ENCODE peak calls at places on chromosomes 12 and 14, in nine cellular contexts. One of them, this sample, is unnamed.

GRCh38 chr14:101177301-101178055 is 274.0 kb upstream of the RTL1 start:
- DNase-seq in activated T-helper 1 cell treated with Interleukin-2 at 50 U/mL for 16 hours: no peak
- DNase-seq in ELF-1: no peak
- DNase-seq in amniotic stem cell: no peak
- DNase-seq in AG08395: no peak
- DNase-seq in left ventricle myocardium inferior: no peak
- DNase-seq in left cardiac atrium: no peak
- DNase-seq in NCI-H2029 treated with DMSO at 0.1 percent for 48 hours: no peak
- DNase-seq in Kasumi-1: no peak
- DNase-seq in this sample: no peak

GRCh38 chr12:88266851-88267360 is 124.8 kb downstream of the TMTC3 start:
- DNase-seq in activated T-helper 1 cell treated with Interleukin-2 at 50 U/mL for 16 hours: no peak
- DNase-seq in ELF-1: no peak
- DNase-seq in amniotic stem cell: no peak
- DNase-seq in AG08395: peak; percentile 14
- DNase-seq in left ventricle myocardium inferior: no peak
- DNase-seq in left cardiac atrium: no peak
- DNase-seq in NCI-H2029 treated with DMSO at 0.1 percent for 48 hours: no peak
- DNase-seq in Kasumi-1: no peak
- DNase-seq in this sample: no peak

GRCh38 chr14:75634848-75635247 is 25.8 kb downstream of the ERG28 start:
- DNase-seq in activated T-helper 1 cell treated with Interleukin-2 at 50 U/mL for 16 hours: no peak
- DNase-seq in ELF-1: peak; percentile 22
- DNase-seq in amniotic stem cell: no peak
- DNase-seq in AG08395: no peak
- DNase-seq in left ventricle myocardium inferior: no peak
- DNase-seq in left cardiac atrium: no peak
- DNase-seq in NCI-H2029 treated with DMSO at 0.1 percent for 48 hours: no peak
- DNase-seq in Kasumi-1: no peak
- DNase-seq in this sample: no peak

GRCh38 chr14:96060161-96060933 is 21.2 kb downstream of the C14orf132 start:
- DNase-seq in activated T-helper 1 cell treated with Interleukin-2 at 50 U/mL for 16 hours: no peak
- DNase-seq in ELF-1: no peak
- DNase-seq in amniotic stem cell: no peak
- DNase-seq in AG08395: no peak
- DNase-seq in left ventricle myocardium inferior: no peak
- DNase-seq in left cardiac atrium: no peak
- DNase-seq in NCI-H2029 treated with DMSO at 0.1 percent for 48 hours: no peak
- DNase-seq in Kasumi-1: no peak
- DNase-seq in this sample: no peak

GRCh38 chr12:65631621-65632111 is 192.6 kb upstream of the HMGA2 start:
- DNase-seq in activated T-helper 1 cell treated with Interleukin-2 at 50 U/mL for 16 hours: no peak
- DNase-seq in ELF-1: no peak
- DNase-seq in amniotic stem cell: peak; percentile 99
- DNase-seq in AG08395: peak; percentile 92
- DNase-seq in left ventricle myocardium inferior: no peak
- DNase-seq in left cardiac atrium: peak; percentile 21
- DNase-seq in NCI-H2029 treated with DMSO at 0.1 percent for 48 hours: no peak
- DNase-seq in Kasumi-1: no peak
- DNase-seq in this sample: peak; percentile 100

GRCh38 chr14:73713206-73713803 is 879 bp downstream of the PNMA1 start:
- DNase-seq in activated T-helper 1 cell treated with Interleukin-2 at 50 U/mL for 16 hours: no peak
- DNase-seq in ELF-1: no peak
- DNase-seq in amniotic stem cell: no peak
- DNase-seq in AG08395: no peak
- DNase-seq in left ventricle myocardium inferior: no peak
- DNase-seq in left cardiac atrium: no peak
- DNase-seq in NCI-H2029 treated with DMSO at 0.1 percent for 48 hours: no peak
- DNase-seq in Kasumi-1: peak; percentile 44
- DNase-seq in this sample: no peak

GRCh38 chr12:47107926-47108325 is 28.2 kb upstream of the AMIGO2 start:
- DNase-seq in activated T-helper 1 cell treated with Interleukin-2 at 50 U/mL for 16 hours: no peak
- DNase-seq in ELF-1: no peak
- DNase-seq in amniotic stem cell: no peak
- DNase-seq in AG08395: no peak
- DNase-seq in left ventricle myocardium inferior: no peak
- DNase-seq in left cardiac atrium: no peak
- DNase-seq in NCI-H2029 treated with DMSO at 0.1 percent for 48 hours: no peak
- DNase-seq in Kasumi-1: no peak
- DNase-seq in this sample: no peak

GRCh38 chr12:44930972-44931600 is 55.0 kb upstream of the NELL2 start:
- DNase-seq in activated T-helper 1 cell treated with Interleukin-2 at 50 U/mL for 16 hours: no peak
- DNase-seq in ELF-1: no peak
- DNase-seq in amniotic stem cell: peak; percentile 78
- DNase-seq in AG08395: peak; percentile 40
- DNase-seq in left ventricle myocardium inferior: no peak
- DNase-seq in left cardiac atrium: no peak
- DNase-seq in NCI-H2029 treated with DMSO at 0.1 percent for 48 hours: peak; percentile 34
- DNase-seq in Kasumi-1: peak; percentile 85
- DNase-seq in this sample: peak; percentile 41

GRCh38 chr12:6534914-6535696 is 788 bp downstream of the GAPDH start:
- DNase-seq in activated T-helper 1 cell treated with Interleukin-2 at 50 U/mL for 16 hours: peak; percentile 65
- DNase-seq in ELF-1: peak; percentile 82
- DNase-seq in amniotic stem cell: peak; percentile 30
- DNase-seq in AG08395: peak; percentile 61
- DNase-seq in left ventricle myocardium inferior: peak; percentile 74
- DNase-seq in left cardiac atrium: peak; percentile 88
- DNase-seq in NCI-H2029 treated with DMSO at 0.1 percent for 48 hours: peak; percentile 50
- DNase-seq in Kasumi-1: peak; percentile 15
- DNase-seq in this sample: peak; percentile 66

GRCh38 chr12:100185361-100185894 is 15.2 kb upstream of the ACTR6 start:
- DNase-seq in activated T-helper 1 cell treated with Interleukin-2 at 50 U/mL for 16 hours: no peak
- DNase-seq in ELF-1: no peak
- DNase-seq in amniotic stem cell: no peak
- DNase-seq in AG08395: peak; percentile 17
- DNase-seq in left ventricle myocardium inferior: no peak
- DNase-seq in left cardiac atrium: no peak
- DNase-seq in NCI-H2029 treated with DMSO at 0.1 percent for 48 hours: no peak
- DNase-seq in Kasumi-1: no peak
- DNase-seq in this sample: no peak

GRCh38 chr14:100844846-100845245 is 18.9 kb downstream of the MEG3 start:
- DNase-seq in activated T-helper 1 cell treated with Interleukin-2 at 50 U/mL for 16 hours: no peak
- DNase-seq in ELF-1: no peak
- DNase-seq in amniotic stem cell: no peak
- DNase-seq in AG08395: no peak
- DNase-seq in left ventricle myocardium inferior: no peak
- DNase-seq in left cardiac atrium: peak; percentile 4
- DNase-seq in NCI-H2029 treated with DMSO at 0.1 percent for 48 hours: no peak
- DNase-seq in Kasumi-1: no peak
- DNase-seq in this sample: no peak

GRCh38 chr14:91400696-91401095 is 16.9 kb downstream of the CCDC88C start:
- DNase-seq in activated T-helper 1 cell treated with Interleukin-2 at 50 U/mL for 16 hours: no peak
- DNase-seq in ELF-1: no peak
- DNase-seq in amniotic stem cell: no peak
- DNase-seq in AG08395: no peak
- DNase-seq in left ventricle myocardium inferior: no peak
- DNase-seq in left cardiac atrium: no peak
- DNase-seq in NCI-H2029 treated with DMSO at 0.1 percent for 48 hours: no peak
- DNase-seq in Kasumi-1: no peak
- DNase-seq in this sample: no peak

GRCh38 chr12:31737345-31737744 is 8.5 kb upstream of the AMN1 start:
- DNase-seq in activated T-helper 1 cell treated with Interleukin-2 at 50 U/mL for 16 hours: no peak
- DNase-seq in ELF-1: no peak
- DNase-seq in amniotic stem cell: no peak
- DNase-seq in AG08395: no peak
- DNase-seq in left ventricle myocardium inferior: no peak
- DNase-seq in left cardiac atrium: no peak
- DNase-seq in NCI-H2029 treated with DMSO at 0.1 percent for 48 hours: no peak
- DNase-seq in Kasumi-1: no peak
- DNase-seq in this sample: no peak

GRCh38 chr14:88026890-88027289 is 22.0 kb downstream of the GPR65 start:
- DNase-seq in activated T-helper 1 cell treated with Interleukin-2 at 50 U/mL for 16 hours: no peak
- DNase-seq in ELF-1: no peak
- DNase-seq in amniotic stem cell: no peak
- DNase-seq in AG08395: no peak
- DNase-seq in left ventricle myocardium inferior: no peak
- DNase-seq in left cardiac atrium: no peak
- DNase-seq in NCI-H2029 treated with DMSO at 0.1 percent for 48 hours: no peak
- DNase-seq in Kasumi-1: no peak
- DNase-seq in this sample: no peak

GRCh38 chr12:117098071-117098360 is 1.2 kb downstream of the TESC start:
- DNase-seq in activated T-helper 1 cell treated with Interleukin-2 at 50 U/mL for 16 hours: no peak
- DNase-seq in ELF-1: no peak
- DNase-seq in amniotic stem cell: no peak
- DNase-seq in AG08395: no peak
- DNase-seq in left ventricle myocardium inferior: no peak
- DNase-seq in left cardiac atrium: no peak
- DNase-seq in NCI-H2029 treated with DMSO at 0.1 percent for 48 hours: no peak
- DNase-seq in Kasumi-1: no peak
- DNase-seq in this sample: no peak

GRCh38 chr12:92927436-92928116 is 1.5 kb downstream of the EEA1 start:
- DNase-seq in activated T-helper 1 cell treated with Interleukin-2 at 50 U/mL for 16 hours: no peak
- DNase-seq in ELF-1: no peak
- DNase-seq in amniotic stem cell: peak; percentile 37
- DNase-seq in AG08395: peak; percentile 58
- DNase-seq in left ventricle myocardium inferior: no peak
- DNase-seq in left cardiac atrium: no peak
- DNase-seq in NCI-H2029 treated with DMSO at 0.1 percent for 48 hours: no peak
- DNase-seq in Kasumi-1: peak; percentile 46
- DNase-seq in this sample: peak; percentile 38

GRCh38 chr12:58819345-58819744 is 101.0 kb downstream of the LRIG3 start:
- DNase-seq in activated T-helper 1 cell treated with Interleukin-2 at 50 U/mL for 16 hours: no peak
- DNase-seq in ELF-1: no peak
- DNase-seq in amniotic stem cell: no peak
- DNase-seq in AG08395: no peak
- DNase-seq in left ventricle myocardium inferior: peak; percentile 15
- DNase-seq in left cardiac atrium: no peak
- DNase-seq in NCI-H2029 treated with DMSO at 0.1 percent for 48 hours: no peak
- DNase-seq in Kasumi-1: no peak
- DNase-seq in this sample: no peak

GRCh38 chr12:62632521-62632920 is 165.9 kb downstream of the MON2 start:
- DNase-seq in activated T-helper 1 cell treated with Interleukin-2 at 50 U/mL for 16 hours: no peak
- DNase-seq in ELF-1: peak; percentile 71
- DNase-seq in amniotic stem cell: no peak
- DNase-seq in AG08395: peak; percentile 64
- DNase-seq in left ventricle myocardium inferior: peak; percentile 61
- DNase-seq in left cardiac atrium: peak; percentile 64
- DNase-seq in NCI-H2029 treated with DMSO at 0.1 percent for 48 hours: no peak
- DNase-seq in Kasumi-1: no peak
- DNase-seq in this sample: peak; percentile 47

GRCh38 chr12:32126720-32127119 is 20.1 kb downstream of the BICD1 start:
- DNase-seq in activated T-helper 1 cell treated with Interleukin-2 at 50 U/mL for 16 hours: no peak
- DNase-seq in ELF-1: no peak
- DNase-seq in amniotic stem cell: no peak
- DNase-seq in AG08395: peak; percentile 65
- DNase-seq in left ventricle myocardium inferior: no peak
- DNase-seq in left cardiac atrium: no peak
- DNase-seq in NCI-H2029 treated with DMSO at 0.1 percent for 48 hours: no peak
- DNase-seq in Kasumi-1: no peak
- DNase-seq in this sample: no peak

GRCh38 chr14:32525591-32525990 is 196.5 kb downstream of the AKAP6 start:
- DNase-seq in activated T-helper 1 cell treated with Interleukin-2 at 50 U/mL for 16 hours: no peak
- DNase-seq in ELF-1: no peak
- DNase-seq in amniotic stem cell: no peak
- DNase-seq in AG08395: no peak
- DNase-seq in left ventricle myocardium inferior: no peak
- DNase-seq in left cardiac atrium: no peak
- DNase-seq in NCI-H2029 treated with DMSO at 0.1 percent for 48 hours: no peak
- DNase-seq in Kasumi-1: no peak
- DNase-seq in this sample: no peak

GRCh38 chr14:53035336-53035735 is 84.5 kb upstream of the FERMT2 start:
- DNase-seq in activated T-helper 1 cell treated with Interleukin-2 at 50 U/mL for 16 hours: no peak
- DNase-seq in ELF-1: no peak
- DNase-seq in amniotic stem cell: no peak
- DNase-seq in AG08395: no peak
- DNase-seq in left ventricle myocardium inferior: no peak
- DNase-seq in left cardiac atrium: no peak
- DNase-seq in NCI-H2029 treated with DMSO at 0.1 percent for 48 hours: no peak
- DNase-seq in Kasumi-1: no peak
- DNase-seq in this sample: no peak

GRCh38 chr12:14905269-14906004 is 19.8 kb upstream of the MGP start:
- DNase-seq in activated T-helper 1 cell treated with Interleukin-2 at 50 U/mL for 16 hours: no peak
- DNase-seq in ELF-1: no peak
- DNase-seq in amniotic stem cell: no peak
- DNase-seq in AG08395: no peak
- DNase-seq in left ventricle myocardium inferior: peak; percentile 44
- DNase-seq in left cardiac atrium: peak; percentile 43
- DNase-seq in NCI-H2029 treated with DMSO at 0.1 percent for 48 hours: no peak
- DNase-seq in Kasumi-1: no peak
- DNase-seq in this sample: no peak

GRCh38 chr12:24947541-24948451 is 1.1 kb downstream of the BCAT1 start:
- DNase-seq in activated T-helper 1 cell treated with Interleukin-2 at 50 U/mL for 16 hours: no peak
- DNase-seq in ELF-1: no peak
- DNase-seq in amniotic stem cell: no peak
- DNase-seq in AG08395: no peak
- DNase-seq in left ventricle myocardium inferior: no peak
- DNase-seq in left cardiac atrium: no peak
- DNase-seq in NCI-H2029 treated with DMSO at 0.1 percent for 48 hours: no peak
- DNase-seq in Kasumi-1: peak; percentile 43
- DNase-seq in this sample: no peak

GRCh38 chr14:77738559-77739250 is 22.3 kb downstream of the SNW1 start:
- DNase-seq in activated T-helper 1 cell treated with Interleukin-2 at 50 U/mL for 16 hours: no peak
- DNase-seq in ELF-1: no peak
- DNase-seq in amniotic stem cell: no peak
- DNase-seq in AG08395: peak; percentile 7
- DNase-seq in left ventricle myocardium inferior: no peak
- DNase-seq in left cardiac atrium: no peak
- DNase-seq in NCI-H2029 treated with DMSO at 0.1 percent for 48 hours: no peak
- DNase-seq in Kasumi-1: no peak
- DNase-seq in this sample: peak; percentile 12

GRCh38 chr14:67485501-67486095 is 2.9 kb downstream of the TMEM229B start:
- DNase-seq in activated T-helper 1 cell treated with Interleukin-2 at 50 U/mL for 16 hours: no peak
- DNase-seq in ELF-1: peak; percentile 57
- DNase-seq in amniotic stem cell: no peak
- DNase-seq in AG08395: no peak
- DNase-seq in left ventricle myocardium inferior: no peak
- DNase-seq in left cardiac atrium: no peak
- DNase-seq in NCI-H2029 treated with DMSO at 0.1 percent for 48 hours: no peak
- DNase-seq in Kasumi-1: peak; percentile 73
- DNase-seq in this sample: no peak

GRCh38 chr12:50597200-50598195 is 92.7 kb downstream of the DIP2B start:
- DNase-seq in activated T-helper 1 cell treated with Interleukin-2 at 50 U/mL for 16 hours: peak; percentile 11
- DNase-seq in ELF-1: no peak
- DNase-seq in amniotic stem cell: peak; percentile 49
- DNase-seq in AG08395: peak; percentile 78
- DNase-seq in left ventricle myocardium inferior: no peak
- DNase-seq in left cardiac atrium: no peak
- DNase-seq in NCI-H2029 treated with DMSO at 0.1 percent for 48 hours: no peak
- DNase-seq in Kasumi-1: peak; percentile 81
- DNase-seq in this sample: peak; percentile 57

GRCh38 chr12:46209165-46209564 is 59.7 kb downstream of the SLC38A1 start:
- DNase-seq in activated T-helper 1 cell treated with Interleukin-2 at 50 U/mL for 16 hours: no peak
- DNase-seq in ELF-1: no peak
- DNase-seq in amniotic stem cell: peak; percentile 9
- DNase-seq in AG08395: no peak
- DNase-seq in left ventricle myocardium inferior: no peak
- DNase-seq in left cardiac atrium: no peak
- DNase-seq in NCI-H2029 treated with DMSO at 0.1 percent for 48 hours: peak; percentile 74
- DNase-seq in Kasumi-1: no peak
- DNase-seq in this sample: peak; percentile 47

GRCh38 chr14:74491952-74492351 is 1.2 kb downstream of the NPC2 start:
- DNase-seq in activated T-helper 1 cell treated with Interleukin-2 at 50 U/mL for 16 hours: no peak
- DNase-seq in ELF-1: peak; percentile 65
- DNase-seq in amniotic stem cell: no peak
- DNase-seq in AG08395: peak; percentile 52
- DNase-seq in left ventricle myocardium inferior: no peak
- DNase-seq in left cardiac atrium: no peak
- DNase-seq in NCI-H2029 treated with DMSO at 0.1 percent for 48 hours: no peak
- DNase-seq in Kasumi-1: peak; percentile 29
- DNase-seq in this sample: no peak

GRCh38 chr12:109329710-109330109 is 18.0 kb upstream of the MYO1H start:
- DNase-seq in activated T-helper 1 cell treated with Interleukin-2 at 50 U/mL for 16 hours: no peak
- DNase-seq in ELF-1: no peak
- DNase-seq in amniotic stem cell: no peak
- DNase-seq in AG08395: no peak
- DNase-seq in left ventricle myocardium inferior: no peak
- DNase-seq in left cardiac atrium: no peak
- DNase-seq in NCI-H2029 treated with DMSO at 0.1 percent for 48 hours: no peak
- DNase-seq in Kasumi-1: no peak
- DNase-seq in this sample: no peak

GRCh38 chr14:37816743-37817295 is 221.4 kb downstream of the TTC6 start:
- DNase-seq in activated T-helper 1 cell treated with Interleukin-2 at 50 U/mL for 16 hours: no peak
- DNase-seq in ELF-1: no peak
- DNase-seq in amniotic stem cell: no peak
- DNase-seq in AG08395: no peak
- DNase-seq in left ventricle myocardium inferior: no peak
- DNase-seq in left cardiac atrium: no peak
- DNase-seq in NCI-H2029 treated with DMSO at 0.1 percent for 48 hours: no peak
- DNase-seq in Kasumi-1: no peak
- DNase-seq in this sample: no peak